ENCODE peak calls at places on chromosome 13, in five cellular contexts. S, L, G, B and I are unnamed samples.

GRCh38 chr13:43110658-43111057 is 87.3 kb downstream of the DNAJC15 start:
- DNase-seq in L (no peak), G (no peak), S (no peak), B (no peak), I (no peak)

GRCh38 chr13:114101325-114101821 is 31.1 kb downstream of the RASA3 start:
- DNase-seq in G (no peak), B (no peak), S (no peak), L (no peak), I (peak)

GRCh38 chr13:111503376-111503775 is 182.9 kb downstream of the TEX29 start:
- DNase-seq in B (no peak), L (no peak), G (no peak), S (no peak), I (no peak)

GRCh38 chr13:47934371-47934770 is 66.7 kb downstream of the SUCLA2 start:
- DNase-seq in G (no peak), B (no peak), S (no peak), L (peak), I (no peak)

GRCh38 chr13:46721054-46721453 is 75.9 kb downstream of the ESD start:
- DNase-seq in S (peak), G (no peak), L (peak), B (peak), I (peak)

GRCh38 chr13:33206425-33206824 is 79.1 kb downstream of the STARD13 start:
- DNase-seq in S (no peak), G (no peak), L (peak), B (no peak), I (no peak)

GRCh38 chr13:46844431-46844830 is 47.5 kb upstream of the ESD start:
- DNase-seq in B (no peak), L (no peak), G (no peak), S (no peak), I (no peak)

GRCh38 chr13:70960841-70961443 is 852.7 kb upstream of the KLHL1 start:
- DNase-seq in L (peak), G (no peak), S (no peak), B (peak), I (no peak)

GRCh38 chr13:47277774-47278173 is 380.9 kb upstream of the HTR2A start:
- DNase-seq in L (no peak), G (no peak), S (no peak), B (peak), I (no peak)

GRCh38 chr13:74047925-74048324 is 86.3 kb downstream of the KLF12 start:
- DNase-seq in L (no peak), B (no peak), G (no peak), S (no peak), I (no peak)

GRCh38 chr13:38409771-38410170 is 60.1 kb downstream of the UFM1 start:
- DNase-seq in L (no peak), B (no peak), S (no peak), G (no peak), I (no peak)

GRCh38 chr13:106566682-106567420 is 1.1 kb downstream of the ARGLU1 start:
- DNase-seq in B (peak), S (no peak), L (peak), G (no peak), I (no peak)

GRCh38 chr13:109684836-109685602 is 101.4 kb downstream of the IRS2 start:
- DNase-seq in L (no peak), B (peak), G (no peak), S (no peak), I (no peak)

GRCh38 chr13:112928958-112929777 is 39.8 kb upstream of the MCF2L start:
- DNase-seq in L (peak), G (no peak), S (no peak), B (peak), I (no peak)

GRCh38 chr13:36431204-36432105 is 840 bp upstream of the CCNA1 start:
- DNase-seq in L (no peak), B (no peak), G (peak), S (no peak), I (peak)

GRCh38 chr13:20580257-20580656 is 13.3 kb downstream of the IFT88 start:
- DNase-seq in G (no peak), B (peak), S (no peak), L (no peak), I (no peak)

GRCh38 chr13:30564489-30564888 is 53.2 kb upstream of the USPL1 start:
- DNase-seq in G (no peak), S (no peak), B (no peak), L (no peak), I (no peak)

GRCh38 chr13:113904411-113904810 is 40.5 kb upstream of the GAS6 start:
- DNase-seq in G (no peak), S (no peak), B (peak), L (no peak), I (no peak)

GRCh38 chr13:30192320-30193093 is 114.8 kb downstream of the KATNAL1 start:
- DNase-seq in G (no peak), S (no peak), B (no peak), L (no peak), I (no peak)

GRCh38 chr13:29935309-29935981 is 85.0 kb upstream of the UBL3 start:
- DNase-seq in L (no peak), G (no peak), S (no peak), B (no peak), I (no peak)

GRCh38 chr13:88071371-88071770 is 400.2 kb downstream of the SLITRK5 start:
- DNase-seq in B (no peak), G (no peak), S (no peak), L (no peak), I (no peak)

GRCh38 chr13:75263741-75264407 is 218.1 kb downstream of the TBC1D4 start:
- DNase-seq in S (peak), G (no peak), L (peak), B (peak), I (no peak)

GRCh38 chr13:105107781-105108180 is 1427.7 kb downstream of the EFNB2 start:
- DNase-seq in B (no peak), L (no peak), S (no peak), G (no peak), I (no peak)

GRCh38 chr13:82654851-82655517 is 1227.3 kb downstream of the SLITRK1 start:
- DNase-seq in B (peak), G (no peak), S (peak), L (peak), I (no peak)

GRCh38 chr13:111116830-111117229 is 1.7 kb downstream of the ARHGEF7 start:
- DNase-seq in G (no peak), L (no peak), S (no peak), B (peak), I (no peak)

GRCh38 chr13:79312456-79312855 is 93.6 kb downstream of the RBM26 start:
- DNase-seq in B (peak), L (no peak), G (no peak), S (no peak), I (no peak)

GRCh38 chr13:102558029-102558428 is 38.8 kb upstream of the TPP2 start:
- DNase-seq in B (no peak), S (no peak), G (no peak), L (no peak), I (no peak)

GRCh38 chr13:82407321-82407720 is 1475.0 kb downstream of the SLITRK1 start:
- DNase-seq in B (no peak), G (no peak), L (no peak), S (no peak), I (no peak)

GRCh38 chr13:36131215-36131930 is at the start of gene DCLK1:
- DNase-seq in S (peak), G (peak), L (peak), B (peak), I (peak)

GRCh38 chr13:25372275-25373081 is 704 bp downstream of the ATP8A2 start:
- DNase-seq in S (no peak), L (no peak), B (no peak), G (peak), I (peak)

GRCh38 chr13:78978381-78978998 is 319.5 kb upstream of the OBI1 start:
- DNase-seq in G (no peak), L (peak), B (peak), S (peak), I (peak)

GRCh38 chr13:45670481-45670880 is 31.6 kb upstream of the CBY2 start:
- DNase-seq in B (no peak), L (no peak), G (no peak), S (no peak), I (no peak)

GRCh38 chr13:107006646-107007045 is 438.7 kb upstream of the ARGLU1 start:
- DNase-seq in S (no peak), L (no peak), B (no peak), G (no peak), I (no peak)

GRCh38 chr13:21673592-21674270 is 2.9 kb downstream of the FGF9 start:
- DNase-seq in G (no peak), B (peak), L (no peak), S (no peak), I (peak)

GRCh38 chr13:72774019-72774418 is 7.7 kb downstream of the DIS3 start:
- DNase-seq in B (peak), S (no peak), G (no peak), L (no peak), I (no peak)

GRCh38 chr13:101289764-101290163 is 126.5 kb downstream of the NALCN start:
- DNase-seq in B (peak), G (no peak), S (no peak), L (peak), I (peak)

GRCh38 chr13:113883314-113883811 is 19.5 kb upstream of the GAS6 start:
- DNase-seq in S (no peak), L (no peak), G (no peak), B (no peak), I (no peak)

GRCh38 chr13:80753951-80754350 is 413.0 kb upstream of the SPRY2 start:
- DNase-seq in G (no peak), B (no peak), S (no peak), L (no peak), I (no peak)

DNA sequence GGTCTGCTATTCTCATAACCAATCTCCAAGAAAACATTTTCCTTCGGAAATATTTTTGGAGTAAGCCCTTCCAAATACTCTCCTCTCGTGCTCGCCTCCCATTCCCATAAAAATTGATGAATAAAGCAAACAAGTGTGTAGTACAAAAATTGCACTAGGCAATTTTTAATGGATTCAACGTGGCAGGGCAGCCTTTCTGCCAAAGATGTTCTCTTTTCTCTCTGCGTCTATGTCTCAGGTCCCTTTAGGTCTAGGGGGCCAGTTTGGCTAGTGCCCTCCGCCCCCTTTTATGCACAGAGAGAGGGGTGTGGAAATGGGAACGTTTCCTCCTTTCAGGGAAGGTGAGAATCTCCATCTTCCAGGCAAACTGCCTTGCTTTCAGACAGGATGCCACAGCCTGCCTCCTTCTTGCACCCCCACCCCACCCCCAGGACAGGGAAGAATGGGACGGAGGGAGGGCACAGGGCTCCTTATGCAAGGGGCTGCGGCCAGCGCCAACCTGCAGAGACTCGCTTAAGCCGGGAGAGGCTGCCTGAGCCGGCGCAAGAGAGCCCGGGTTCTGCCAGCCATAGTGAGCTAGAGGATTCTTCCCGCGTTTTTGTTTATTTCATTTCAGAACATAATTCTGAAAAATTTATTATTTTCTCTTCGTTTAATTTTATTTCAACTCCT is 2.7 kb upstream of the ZIC2 start:
- DNase-seq in S (no peak), L (peak), G (no peak), B (no peak), I (no peak)
- TF ChIP-seq CTCF in S (no peak), L (peak), G (no peak), B (no peak), I (no peak)

DNA sequence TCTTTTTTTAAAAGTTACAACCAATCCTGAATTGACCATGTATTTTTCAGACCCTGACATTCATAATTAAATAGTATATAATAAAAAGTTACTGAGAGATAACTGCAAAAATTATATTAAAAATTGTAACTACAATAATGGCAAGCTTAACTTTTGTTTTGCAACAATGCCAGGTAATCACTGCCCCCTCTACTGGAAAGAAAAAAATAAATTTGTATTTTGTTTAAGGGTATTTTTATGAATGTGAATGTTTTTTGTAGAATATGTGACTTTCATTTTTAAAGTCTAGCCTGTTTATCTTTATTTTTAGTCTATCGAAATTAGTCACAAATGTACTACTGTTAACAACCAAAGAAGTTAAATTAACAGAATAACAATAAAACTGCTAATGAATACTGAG is 21.7 kb downstream of the MRPS31 start:
- DNase-seq in G (no peak), B (no peak), S (no peak), L (no peak), I (no peak)
- TF ChIP-seq CTCF in G (peak), B (peak), S (no peak), L (peak), I (no peak)

GRCh38 chr13:99766641-99767045 is 204.9 kb downstream of the ZIC5 start:
- DNase-seq in G (no peak), B (no peak), L (no peak), S (no peak), I (no peak)
- TF ChIP-seq CTCF in G (no peak), B (no peak), L (peak), S (no peak), I (no peak)

DNA sequence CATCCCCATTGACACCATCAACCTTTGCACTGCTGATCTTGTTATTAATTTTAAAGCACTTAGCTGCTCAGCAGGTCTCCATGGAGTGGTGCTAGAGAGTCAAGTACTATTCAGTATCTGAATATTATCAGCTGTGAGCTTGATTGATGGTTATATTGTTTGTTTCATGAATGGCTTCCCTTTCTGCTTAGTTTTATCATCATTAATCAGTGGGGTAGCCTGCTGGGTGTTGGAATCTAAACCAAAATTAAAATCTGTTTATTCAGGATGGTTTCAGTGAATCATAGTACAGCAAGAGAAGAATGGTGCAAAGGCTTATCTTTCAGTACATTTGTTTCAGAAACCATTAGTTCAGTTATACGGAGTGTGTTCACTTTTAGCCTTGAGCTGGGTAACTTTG is 42.5 kb upstream of the SCEL start:
- DNase-seq in L (peak), B (peak), G (no peak), S (no peak), I (no peak)
- TF ChIP-seq CTCF in L (peak), B (peak), G (no peak), S (peak), I (no peak)

GRCh38 chr13:44470623-44471562 is 97.3 kb downstream of the SERP2 start:
- DNase-seq in G (no peak), S (no peak), B (peak), L (peak), I (no peak)

GRCh38 chr13:44471686-44472085 is 98.1 kb downstream of the SERP2 start:
- DNase-seq in B (peak), L (peak), G (no peak), S (no peak), I (no peak)

GRCh38 chr13:44474122-44474910 is 100.7 kb downstream of the SERP2 start:
- DNase-seq in G (no peak), S (no peak), B (peak), L (peak), I (no peak)
- TF ChIP-seq CTCF in G (no peak), S (no peak), B (no peak), L (no peak), I (no peak)

DNA sequence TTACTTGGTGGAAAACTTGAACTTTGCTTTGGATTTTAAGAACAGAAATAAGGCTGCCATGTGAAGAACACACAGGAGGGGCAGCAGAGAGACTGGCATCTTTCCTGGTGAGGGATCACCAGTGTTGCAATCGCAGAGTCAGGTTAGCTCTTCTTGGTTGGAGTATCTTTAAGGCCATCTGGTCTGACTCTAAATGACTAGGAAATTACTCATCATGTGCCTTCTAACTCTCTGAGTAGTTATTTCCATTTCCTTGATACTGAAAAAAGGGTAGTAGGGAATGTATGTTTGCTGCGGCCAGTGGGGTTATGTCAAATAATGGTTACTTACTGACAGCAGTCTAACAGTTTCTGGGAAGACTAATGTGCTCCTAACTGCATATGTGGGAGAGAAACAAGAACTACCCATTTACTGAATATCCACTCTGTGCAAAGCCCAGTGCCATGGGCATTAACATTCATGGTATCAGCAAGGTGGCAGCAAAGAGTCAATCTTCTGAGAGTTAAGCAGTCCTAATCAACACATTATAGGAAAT is 122.1 kb downstream of the COG6 start:
- DNase-seq in L (peak), G (no peak), S (peak), B (peak), I (no peak)
- TF ChIP-seq CTCF in L (peak), G (no peak), S (peak), B (peak), I (no peak)

DNA sequence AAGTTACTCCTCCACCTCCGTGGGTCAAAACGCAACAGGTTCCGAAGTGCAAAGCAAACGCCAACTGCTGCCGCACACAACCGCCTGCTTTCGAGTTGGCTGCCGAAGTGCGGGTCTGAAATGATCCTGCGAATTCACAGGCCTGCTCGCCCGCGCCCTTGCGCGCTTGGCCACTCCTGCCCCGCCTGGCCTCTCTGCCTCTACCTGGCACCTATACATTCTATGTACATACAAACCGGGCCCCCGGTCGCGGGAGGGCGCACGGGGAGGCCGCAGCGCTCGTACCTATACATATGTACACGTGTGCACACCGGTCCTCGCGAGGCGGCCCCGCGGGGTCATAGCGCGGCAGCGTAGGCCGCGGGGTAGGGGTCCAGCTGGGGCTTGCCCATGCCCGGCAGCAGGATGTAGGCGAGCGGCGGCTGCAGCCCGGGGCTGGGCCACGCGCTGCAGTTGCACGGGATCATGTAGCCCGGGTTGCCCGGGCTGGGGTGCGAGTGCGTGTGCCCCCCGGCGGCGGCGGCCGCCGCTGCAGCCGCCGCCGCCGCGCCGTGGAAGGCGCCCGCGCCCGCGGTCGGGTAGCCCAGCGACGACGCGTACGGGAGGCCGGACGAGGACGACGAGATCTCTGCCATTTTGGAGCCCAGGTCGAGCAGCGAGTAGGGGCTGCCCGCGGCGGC is 1.3 kb downstream of the SOX21 start:
- DNase-seq in S (no peak), L (peak), B (no peak), G (no peak), I (peak)
- TF ChIP-seq CTCF in S (no peak), L (no peak), B (no peak), G (no peak), I (no peak)

GRCh38 chr13:96958286-96958891 is 35.9 kb downstream of the OXGR1 start:
- DNase-seq in L (peak), B (peak), S (no peak), G (no peak), I (peak)
- TF ChIP-seq CTCF in L (peak), B (peak), S (peak), G (peak), I (peak)

DNA sequence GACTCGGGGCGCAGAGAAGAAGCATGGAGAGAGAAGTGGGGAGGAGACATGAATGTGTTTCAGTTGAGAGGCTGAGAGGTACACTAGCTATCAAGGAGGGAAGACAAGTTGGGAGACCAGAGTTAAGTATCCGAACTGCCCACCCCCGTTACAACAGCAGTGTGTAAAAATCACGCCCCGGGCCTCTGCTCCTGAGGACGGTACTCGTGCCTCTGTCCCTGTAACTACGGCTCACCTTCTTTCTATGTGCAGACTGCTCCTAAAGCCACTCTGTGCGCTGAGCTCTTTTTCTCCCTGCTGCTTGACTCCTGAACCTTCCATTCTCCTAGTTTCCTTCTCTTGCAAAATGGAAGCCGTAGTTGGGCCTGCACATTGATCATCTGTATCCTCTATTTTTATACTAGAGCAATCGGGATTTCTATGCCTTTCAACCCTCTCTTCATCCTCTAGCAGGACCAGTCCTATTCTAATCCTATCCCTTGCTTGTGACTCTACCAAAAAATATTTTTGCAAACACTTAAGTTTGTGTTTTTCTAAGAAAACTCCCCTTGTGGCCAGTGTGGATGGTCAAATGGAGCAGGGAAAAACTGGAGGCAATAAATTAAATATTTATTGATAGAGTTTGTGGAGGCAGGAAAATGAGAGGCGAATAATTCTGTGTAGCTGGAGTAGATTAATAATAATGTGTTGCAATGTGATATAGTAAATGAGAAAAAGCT is 569 bp downstream of the POLR1D start:
- DNase-seq in S (no peak), L (peak), B (no peak), G (no peak), I (no peak)
- TF ChIP-seq CTCF in S (peak), L (peak), B (peak), G (no peak), I (peak)